ENCODE peak calls at places on chromosome 19, in six cellular contexts. N, L, Y, Z, M and I are unnamed samples.

GRCh38 chr19:10568444-10568825 is 344 bp downstream of the CDKN2D start:
- ATAC-seq in Y (peak), M (peak), Z (peak), L (peak), N (peak), I (peak)

GRCh38 chr19:6359517-6359916 is 1.8 kb upstream of the CLPP start:
- ATAC-seq in Y (no peak), M (no peak), N (no peak), Z (no peak), L (no peak), I (no peak)

GRCh38 chr19:33444238-33444992 is 70.9 kb downstream of the CEBPG start:
- ATAC-seq in M (no peak), L (no peak), Z (no peak), N (no peak), Y (no peak), I (no peak)

GRCh38 chr19:13095393-13095784 is 7.3 kb downstream of the LYL1 start:
- ATAC-seq in Y (no peak), M (peak), N (no peak), L (no peak), Z (no peak), I (no peak)

GRCh38 chr19:14328406-14328805 is 52.8 kb upstream of the ADGRE5 start:
- ATAC-seq in M (no peak), N (no peak), Z (no peak), L (no peak), Y (no peak), I (no peak)

GRCh38 chr19:16698914-16699313 is 20.7 kb upstream of the NWD1 start:
- ATAC-seq in N (no peak), M (no peak), Z (no peak), Y (no peak), L (no peak), I (no peak)

GRCh38 chr19:30651066-30651465 is 278.9 kb downstream of the ZNF536 start:
- ATAC-seq in Y (no peak), Z (no peak), N (no peak), M (no peak), L (no peak), I (no peak)

GRCh38 chr19:15114153-15114540 is 6.9 kb downstream of the SYDE1 start:
- ATAC-seq in M (no peak), N (no peak), Y (no peak), Z (no peak), L (no peak), I (no peak)

GRCh38 chr19:46907880-46908279 is 47.1 kb downstream of the ARHGAP35 start:
- ATAC-seq in Z (no peak), Y (no peak), L (no peak), N (no peak), M (no peak), I (no peak)

GRCh38 chr19:37507167-37507464 is 377 bp downstream of the ZNF793 start:
- ATAC-seq in L (no peak), Z (no peak), Y (no peak), N (no peak), M (no peak), I (no peak)

GRCh38 chr19:1884719-1885334 is 469 bp downstream of the ABHD17A start:
- ATAC-seq in N (peak), Z (peak), L (no peak), M (peak), Y (peak), I (peak)

GRCh38 chr19:39660661-39661060 is 4.9 kb downstream of the LGALS16 start:
- ATAC-seq in L (no peak), N (no peak), Z (no peak), Y (no peak), M (no peak), I (no peak)

GRCh38 chr19:49781394-49781793 is 14.6 kb downstream of the AP2A1 start:
- ATAC-seq in L (peak), N (no peak), M (no peak), Y (no peak), Z (no peak), I (peak)

GRCh38 chr19:50909240-50910070 is 1.7 kb downstream of the KLK4 start:
- ATAC-seq in Y (peak), M (peak), L (no peak), N (peak), Z (peak), I (peak)

GRCh38 chr19:39802958-39803357 is 24.3 kb downstream of the LEUTX start:
- ATAC-seq in Z (no peak), N (no peak), L (no peak), M (no peak), Y (no peak), I (no peak)